ENCODE peak calls at places on chromosomes 13 and 19, in eight cellular contexts. One of them, this sample, is unnamed.

GRCh38 chr13:31749929-31750328 is 10.6 kb downstream of the RXFP2 start:
- DNase-seq in BE2C: no peak
- DNase-seq in fibroblast of mammary gland: peak; percentile 98
- DNase-seq in cardiac muscle cell: no peak
- DNase-seq in kidney epithelial cell: peak; percentile 21
- DNase-seq in cardiac fibroblast: peak; percentile 98
- DNase-seq in heart right ventricle: no peak
- DNase-seq in left ventricle myocardium inferior: no peak
- DNase-seq in this sample: peak; percentile 83

GRCh38 chr19:57709616-57710015 is 612 bp upstream of the ZNF154 start:
- DNase-seq in BE2C: no peak
- DNase-seq in fibroblast of mammary gland: no peak
- DNase-seq in cardiac muscle cell: no peak
- DNase-seq in kidney epithelial cell: no peak
- DNase-seq in cardiac fibroblast: no peak
- DNase-seq in heart right ventricle: no peak
- DNase-seq in left ventricle myocardium inferior: no peak
- DNase-seq in this sample: no peak

GRCh38 chr13:101292711-101293110 is 123.6 kb downstream of the NALCN start:
- DNase-seq in BE2C: no peak
- DNase-seq in fibroblast of mammary gland: no peak
- DNase-seq in cardiac muscle cell: no peak
- DNase-seq in kidney epithelial cell: no peak
- DNase-seq in cardiac fibroblast: peak; percentile 36
- DNase-seq in heart right ventricle: no peak
- DNase-seq in left ventricle myocardium inferior: no peak
- DNase-seq in this sample: no peak

GRCh38 chr13:44273991-44274810 is 99.4 kb upstream of the SERP2 start:
- DNase-seq in BE2C: no peak
- DNase-seq in fibroblast of mammary gland: peak; percentile 89
- DNase-seq in cardiac muscle cell: no peak
- DNase-seq in kidney epithelial cell: no peak
- DNase-seq in cardiac fibroblast: peak; percentile 80
- DNase-seq in heart right ventricle: no peak
- DNase-seq in left ventricle myocardium inferior: no peak
- DNase-seq in this sample: peak; percentile 65

GRCh38 chr13:79810671-79811070 is 329.7 kb downstream of the NDFIP2 start:
- DNase-seq in BE2C: no peak
- DNase-seq in fibroblast of mammary gland: no peak
- DNase-seq in cardiac muscle cell: peak; percentile 68
- DNase-seq in kidney epithelial cell: peak; percentile 49
- DNase-seq in cardiac fibroblast: peak; percentile 67
- DNase-seq in heart right ventricle: no peak
- DNase-seq in left ventricle myocardium inferior: no peak
- DNase-seq in this sample: peak; percentile 73

GRCh38 chr13:108681986-108682562 is 52.7 kb downstream of the MYO16 start:
- DNase-seq in BE2C: no peak
- DNase-seq in fibroblast of mammary gland: no peak
- DNase-seq in cardiac muscle cell: no peak
- DNase-seq in kidney epithelial cell: no peak
- DNase-seq in cardiac fibroblast: peak; percentile 0
- DNase-seq in heart right ventricle: no peak
- DNase-seq in left ventricle myocardium inferior: no peak
- DNase-seq in this sample: peak; percentile 52

GRCh38 chr19:16445238-16446107 is 26.3 kb downstream of the EPS15L1 start:
- DNase-seq in BE2C: no peak
- DNase-seq in fibroblast of mammary gland: peak; percentile 78
- DNase-seq in cardiac muscle cell: no peak
- DNase-seq in kidney epithelial cell: no peak
- DNase-seq in cardiac fibroblast: peak; percentile 71
- DNase-seq in heart right ventricle: no peak
- DNase-seq in left ventricle myocardium inferior: no peak
- DNase-seq in this sample: peak; percentile 55

GRCh38 chr19:2037676-2038255 is 13.3 kb downstream of the MKNK2 start:
- DNase-seq in BE2C: no peak
- DNase-seq in fibroblast of mammary gland: no peak
- DNase-seq in cardiac muscle cell: no peak
- DNase-seq in kidney epithelial cell: no peak
- DNase-seq in cardiac fibroblast: no peak
- DNase-seq in heart right ventricle: no peak
- DNase-seq in left ventricle myocardium inferior: peak; percentile 16
- DNase-seq in this sample: no peak

GRCh38 chr19:13430790-13431582 is 75.3 kb downstream of the CACNA1A start:
- DNase-seq in BE2C: peak; percentile 60
- DNase-seq in fibroblast of mammary gland: peak; percentile 60
- DNase-seq in cardiac muscle cell: peak; percentile 50
- DNase-seq in kidney epithelial cell: no peak
- DNase-seq in cardiac fibroblast: peak; percentile 67
- DNase-seq in heart right ventricle: peak; percentile 35
- DNase-seq in left ventricle myocardium inferior: peak; percentile 20
- DNase-seq in this sample: peak; percentile 50

GRCh38 chr19:18833141-18833476 is 1.4 kb downstream of the UPF1 start:
- DNase-seq in BE2C: no peak
- DNase-seq in fibroblast of mammary gland: no peak
- DNase-seq in cardiac muscle cell: no peak
- DNase-seq in kidney epithelial cell: no peak
- DNase-seq in cardiac fibroblast: peak; percentile 18
- DNase-seq in heart right ventricle: no peak
- DNase-seq in left ventricle myocardium inferior: no peak
- DNase-seq in this sample: no peak

GRCh38 chr13:35768551-35768950 is 292.1 kb upstream of the MAB21L1 start:
- DNase-seq in BE2C: no peak
- DNase-seq in fibroblast of mammary gland: peak; percentile 67
- DNase-seq in cardiac muscle cell: no peak
- DNase-seq in kidney epithelial cell: no peak
- DNase-seq in cardiac fibroblast: peak; percentile 27
- DNase-seq in heart right ventricle: no peak
- DNase-seq in left ventricle myocardium inferior: no peak
- DNase-seq in this sample: peak; percentile 80

GRCh38 chr13:101449971-101450748 is 2.3 kb upstream of the ITGBL1 start:
- DNase-seq in BE2C: no peak
- DNase-seq in fibroblast of mammary gland: peak; percentile 95
- DNase-seq in cardiac muscle cell: no peak
- DNase-seq in kidney epithelial cell: peak; percentile 67
- DNase-seq in cardiac fibroblast: peak; percentile 90
- DNase-seq in heart right ventricle: no peak
- DNase-seq in left ventricle myocardium inferior: no peak
- DNase-seq in this sample: peak; percentile 77

DNA sequence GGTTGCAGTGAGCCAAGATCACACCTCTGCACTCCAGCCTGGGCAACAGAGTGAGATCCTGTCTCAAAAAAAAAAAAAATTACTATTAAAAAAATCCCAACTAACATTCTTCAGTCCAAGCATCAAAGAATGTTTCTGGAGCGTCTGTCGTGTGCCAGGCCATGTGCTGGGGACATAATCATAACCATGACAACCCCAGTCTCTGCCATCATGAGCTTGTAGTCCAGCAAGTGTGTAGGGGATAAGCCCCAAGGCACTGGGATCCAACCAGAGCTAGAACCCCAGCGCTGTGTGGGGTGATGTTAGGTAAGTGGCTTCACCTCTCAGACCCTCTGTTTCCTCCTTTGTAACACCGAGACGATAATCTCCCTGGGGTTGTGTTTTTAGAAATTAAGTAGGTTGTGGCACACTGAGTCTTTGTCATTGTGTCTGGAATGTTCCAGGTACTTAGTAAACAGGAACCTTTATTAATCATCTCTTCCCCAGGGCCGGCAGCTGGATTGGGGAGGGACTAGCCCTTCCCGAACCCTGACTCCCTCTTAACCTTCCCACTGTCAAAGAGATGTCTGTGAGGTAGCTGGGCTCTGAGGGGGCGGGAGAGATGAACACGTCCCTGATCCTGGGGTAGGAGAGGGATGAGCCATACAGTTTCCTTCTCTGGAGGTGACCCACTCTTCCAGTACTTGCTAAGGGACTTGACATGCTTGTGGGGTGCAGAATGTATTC is 5.2 kb downstream of the ITPKC start:
- DNase-seq in BE2C: no peak
- DNase-seq in fibroblast of mammary gland: peak; percentile 74
- DNase-seq in cardiac muscle cell: no peak
- DNase-seq in kidney epithelial cell: no peak
- DNase-seq in cardiac fibroblast: peak; percentile 76
- DNase-seq in heart right ventricle: no peak
- DNase-seq in left ventricle myocardium inferior: no peak
- DNase-seq in this sample: peak; percentile 40
- H3K4me3 ChIP-seq in BE2C: no peak overlapping the region
- H3K4me3 ChIP-seq in fibroblast of mammary gland: peak overlapping the region; percentile 11
- H3K4me3 ChIP-seq in cardiac muscle cell: no peak overlapping the region
- H3K4me3 ChIP-seq in kidney epithelial cell: no peak overlapping the region
- H3K4me3 ChIP-seq in cardiac fibroblast: peak overlapping the region; percentile 35
- H3K4me3 ChIP-seq in heart right ventricle: no peak overlapping the region
- H3K4me3 ChIP-seq in left ventricle myocardium inferior: peak overlapping the region; percentile 85
- H3K4me3 ChIP-seq in this sample: peak overlapping the region; percentile 18

GRCh38 chr19:47510516-47511127 is 4.2 kb downstream of the NAPA start:
- DNase-seq in BE2C: no peak
- DNase-seq in fibroblast of mammary gland: no peak
- DNase-seq in cardiac muscle cell: no peak
- DNase-seq in kidney epithelial cell: no peak
- DNase-seq in cardiac fibroblast: no peak
- DNase-seq in heart right ventricle: no peak
- DNase-seq in left ventricle myocardium inferior: no peak
- DNase-seq in this sample: no peak
- TF ChIP-seq CTCF in BE2C: no peak
- TF ChIP-seq CTCF in fibroblast of mammary gland: no peak
- TF ChIP-seq CTCF in cardiac muscle cell: no peak
- TF ChIP-seq CTCF in kidney epithelial cell: no peak
- TF ChIP-seq CTCF in cardiac fibroblast: no peak
- TF ChIP-seq CTCF in heart right ventricle: no peak
- TF ChIP-seq CTCF in left ventricle myocardium inferior: peak; percentile 15
- TF ChIP-seq CTCF in this sample: peak; percentile 3

GRCh38 chr19:14558370-14559066 is 13.3 kb downstream of the NDUFB7 start:
- DNase-seq in BE2C: peak; percentile 80
- DNase-seq in fibroblast of mammary gland: no peak
- DNase-seq in cardiac muscle cell: no peak
- DNase-seq in kidney epithelial cell: no peak
- DNase-seq in cardiac fibroblast: no peak
- DNase-seq in heart right ventricle: peak; percentile 25
- DNase-seq in left ventricle myocardium inferior: peak; percentile 41
- DNase-seq in this sample: no peak

GRCh38 chr19:14554382-14554812 is 17.5 kb downstream of the NDUFB7 start:
- DNase-seq in BE2C: no peak
- DNase-seq in fibroblast of mammary gland: no peak
- DNase-seq in cardiac muscle cell: no peak
- DNase-seq in kidney epithelial cell: no peak
- DNase-seq in cardiac fibroblast: no peak
- DNase-seq in heart right ventricle: no peak
- DNase-seq in left ventricle myocardium inferior: no peak
- DNase-seq in this sample: no peak

GRCh38 chr19:14553939-14554243 is 18.0 kb downstream of the NDUFB7 start:
- DNase-seq in BE2C: no peak
- DNase-seq in fibroblast of mammary gland: no peak
- DNase-seq in cardiac muscle cell: no peak
- DNase-seq in kidney epithelial cell: no peak
- DNase-seq in cardiac fibroblast: no peak
- DNase-seq in heart right ventricle: no peak
- DNase-seq in left ventricle myocardium inferior: no peak
- DNase-seq in this sample: no peak

GRCh38 chr19:14556662-14557188 is 15.1 kb downstream of the NDUFB7 start:
- DNase-seq in BE2C: peak; percentile 84
- DNase-seq in fibroblast of mammary gland: peak; percentile 80
- DNase-seq in cardiac muscle cell: peak; percentile 85
- DNase-seq in kidney epithelial cell: no peak
- DNase-seq in cardiac fibroblast: peak; percentile 88
- DNase-seq in heart right ventricle: peak; percentile 84
- DNase-seq in left ventricle myocardium inferior: peak; percentile 79
- DNase-seq in this sample: peak; percentile 84

DNA sequence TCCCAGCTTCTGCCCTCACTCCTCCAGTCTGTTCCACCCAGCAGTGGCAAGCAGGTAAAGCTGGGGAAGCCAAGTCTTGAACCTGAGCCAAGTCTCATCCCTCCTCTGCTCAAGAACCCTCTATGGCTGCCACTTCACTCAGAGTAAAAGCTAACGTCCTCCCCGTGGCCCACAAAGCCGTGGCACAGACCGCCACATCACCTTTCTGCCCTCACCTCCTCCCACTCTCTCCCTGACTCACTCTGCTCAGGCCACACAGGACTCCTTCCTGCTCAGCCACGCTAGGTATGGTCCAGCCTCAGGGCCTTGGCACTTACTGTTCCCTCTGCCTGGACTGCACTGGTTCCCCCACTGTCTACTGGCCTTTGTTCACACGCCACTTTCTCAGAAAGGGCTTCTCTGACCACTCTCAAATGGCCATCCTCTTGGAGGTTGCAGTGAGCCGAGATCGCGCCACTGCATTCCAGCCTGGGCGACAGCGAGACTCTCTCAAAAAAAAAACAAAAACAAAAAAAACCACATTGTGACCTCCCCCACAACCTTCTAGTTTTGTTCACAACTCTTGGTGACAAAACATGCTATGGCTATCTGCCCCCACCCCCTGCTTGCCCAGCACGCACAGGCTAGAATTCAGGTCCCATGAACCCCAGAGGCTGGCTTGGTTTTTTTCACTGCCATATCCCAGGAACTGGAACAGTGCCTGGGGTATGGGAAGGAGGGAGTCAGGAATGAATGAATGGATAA is 15.8 kb downstream of the NDUFB7 start:
- DNase-seq in BE2C: no peak
- DNase-seq in fibroblast of mammary gland: peak; percentile 24
- DNase-seq in cardiac muscle cell: no peak
- DNase-seq in kidney epithelial cell: no peak
- DNase-seq in cardiac fibroblast: peak; percentile 62
- DNase-seq in heart right ventricle: no peak
- DNase-seq in left ventricle myocardium inferior: no peak
- DNase-seq in this sample: peak; percentile 43
- H3K4me3 ChIP-seq in BE2C: no peak overlapping the region
- H3K4me3 ChIP-seq in fibroblast of mammary gland: no peak overlapping the region
- H3K4me3 ChIP-seq in cardiac muscle cell: no peak overlapping the region
- H3K4me3 ChIP-seq in kidney epithelial cell: no peak overlapping the region
- H3K4me3 ChIP-seq in cardiac fibroblast: peak overlapping the region; percentile 7
- H3K4me3 ChIP-seq in heart right ventricle: peak overlapping the region; percentile 7
- H3K4me3 ChIP-seq in left ventricle myocardium inferior: peak overlapping the region; percentile 40
- H3K4me3 ChIP-seq in this sample: peak overlapping the region; percentile 30

DNA sequence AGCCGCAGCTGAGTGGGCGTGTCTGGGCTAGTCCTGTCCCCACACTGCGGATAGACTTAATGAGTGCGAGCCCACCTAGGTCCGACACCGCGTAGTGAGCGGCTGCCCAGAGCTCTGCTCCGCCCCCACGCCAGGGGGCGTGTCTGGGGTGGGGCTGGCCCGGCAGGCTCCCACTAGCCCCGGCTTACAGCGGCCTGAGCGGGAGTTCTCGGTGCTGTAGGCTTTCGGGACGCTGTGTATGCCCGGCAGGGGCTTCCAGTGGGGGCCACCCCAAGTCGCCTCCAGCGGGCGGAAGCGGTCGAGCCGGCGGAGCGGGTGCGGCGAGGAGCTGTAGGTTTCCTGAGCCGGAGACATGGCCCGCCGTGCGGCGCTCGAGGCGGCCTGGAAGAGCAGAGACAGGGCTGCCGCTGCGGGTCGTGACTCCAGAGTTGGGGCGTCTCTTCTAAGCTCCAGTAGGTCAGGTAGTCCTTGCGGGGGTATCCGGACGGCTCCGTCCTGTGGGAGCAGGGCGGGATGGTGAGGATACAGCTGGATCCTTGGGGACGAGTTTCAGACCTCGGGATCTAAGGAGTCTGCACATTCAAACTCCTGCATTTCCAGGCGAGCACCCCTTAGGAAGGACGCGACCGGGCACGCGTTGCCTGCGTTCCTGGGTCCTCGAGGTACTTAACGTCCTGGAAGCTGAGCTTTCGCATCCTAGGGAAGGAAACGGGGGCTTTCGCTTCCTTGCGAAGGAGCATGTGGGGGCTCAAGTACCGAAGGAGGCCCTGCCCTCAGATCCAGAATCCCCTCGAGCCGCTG is 1.2 kb downstream of the CGB7 start:
- DNase-seq in BE2C: peak; percentile 68
- DNase-seq in fibroblast of mammary gland: peak; percentile 21
- DNase-seq in cardiac muscle cell: peak; percentile 69
- DNase-seq in kidney epithelial cell: peak; percentile 4
- DNase-seq in cardiac fibroblast: peak; percentile 38
- DNase-seq in heart right ventricle: peak; percentile 66
- DNase-seq in left ventricle myocardium inferior: peak; percentile 55
- DNase-seq in this sample: peak; percentile 37
- TF ChIP-seq CTCF in BE2C: peak; percentile 44
- TF ChIP-seq CTCF in fibroblast of mammary gland: no peak
- TF ChIP-seq CTCF in cardiac muscle cell: peak; percentile 31
- TF ChIP-seq CTCF in kidney epithelial cell: peak; percentile 33
- TF ChIP-seq CTCF in cardiac fibroblast: peak; percentile 19
- TF ChIP-seq CTCF in heart right ventricle: no peak
- TF ChIP-seq CTCF in left ventricle myocardium inferior: peak; percentile 56
- TF ChIP-seq CTCF in this sample: peak; percentile 41